ENCODE peak calls at places on chromosomes 4 and X, in four cellular contexts. L is GM06990, V is DND-41, T is lung. J is an unnamed sample.

GRCh38 chr4:10117424-10118354 is 1.1 kb upstream of the WDR1 start:
- DNase-seq in L (no peak), V (peak; percentile 38), T (peak; percentile 55), J (no peak)

GRCh38 chrX:84362184-84362838 is 139.9 kb downstream of the HDX start:
- DNase-seq in L (no peak), V (no peak), T (no peak), J (no peak)

GRCh38 chr4:86099348-86099747 is 260.5 kb downstream of the MAPK10 start:
- DNase-seq in L (no peak), V (no peak), T (no peak), J (no peak)

GRCh38 chrX:30141966-30142365 is 73.4 kb upstream of the MAGEB2 start:
- DNase-seq in L (no peak), V (no peak), T (no peak), J (peak; percentile 23)

GRCh38 chrX:86829786-86830185 is 681.5 kb downstream of the DACH2 start:
- DNase-seq in L (no peak), V (no peak), T (no peak), J (no peak)

GRCh38 chr4:142098900-142099299 is 462.5 kb downstream of the IL15 start:
- DNase-seq in L (no peak), V (no peak), T (no peak), J (no peak)

GRCh38 chrX:78375894-78376293 is 48.5 kb upstream of the CYSLTR1 start:
- DNase-seq in L (peak; percentile 13), V (peak; percentile 10), T (no peak), J (no peak)

GRCh38 chr4:135966936-135967335 is 1565.4 kb downstream of the PCDH18 start:
- DNase-seq in L (no peak), V (no peak), T (no peak), J (no peak)

GRCh38 chr4:87492617-87493016 is 36.6 kb downstream of the SPARCL1 start:
- DNase-seq in L (no peak), V (no peak), T (no peak), J (no peak)

GRCh38 chr4:114041117-114041475 is 61.6 kb upstream of the ARSJ start:
- DNase-seq in L (no peak), V (no peak), T (no peak), J (no peak)

GRCh38 chrX:26778320-26778888 is 562.4 kb downstream of the MAGEB5 start:
- DNase-seq in L (no peak), V (no peak), T (no peak), J (no peak)

GRCh38 chr4:57119054-57119651 is 9.0 kb upstream of the IGFBP7 start:
- DNase-seq in L (no peak), V (no peak), T (no peak), J (no peak)

GRCh38 chr4:78432896-78433295 is 118.7 kb upstream of the ANXA3 start:
- DNase-seq in L (no peak), V (no peak), T (no peak), J (no peak)

GRCh38 chrX:114017086-114017485 is 566.8 kb upstream of the HTR2C start:
- DNase-seq in L (no peak), V (no peak), T (no peak), J (no peak)
- TF ChIP-seq CTCF in L (no peak), V (no peak), T (no peak), J (no peak)

GRCh38 chrX:98028691-98029090 is 1145.0 kb downstream of the RPA4 start:
- DNase-seq in L (no peak), V (no peak), T (no peak), J (no peak)
- H3K4me3 ChIP-seq in L (no peak overlapping the region), V (no peak overlapping the region), T (no peak overlapping the region), J (no peak overlapping the region)

DNA sequence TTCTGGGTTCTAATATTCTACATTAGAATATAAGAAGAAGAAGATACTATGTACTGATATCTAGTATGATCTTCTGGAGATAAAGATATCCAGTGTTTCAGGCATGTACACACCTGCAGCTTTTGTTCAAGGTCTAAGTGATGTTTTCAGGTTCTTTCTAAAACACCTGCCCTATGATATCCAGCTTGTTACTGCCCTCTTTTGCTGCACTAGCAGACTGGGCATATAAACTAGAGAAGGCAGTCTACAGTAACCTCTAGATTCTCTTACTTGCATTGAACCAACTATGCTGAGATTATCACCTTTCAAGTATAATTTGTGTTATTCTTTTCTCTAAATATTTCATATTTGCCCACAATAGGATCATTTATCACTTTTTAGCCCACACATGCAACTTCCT is 1.9 kb upstream of the FRYL start:
- DNase-seq in L (no peak), V (no peak), T (no peak), J (no peak)
- TF ChIP-seq CTCF in L (no peak), V (no peak), T (no peak), J (no peak)

GRCh38 chrX:37686348-37686736 is 751 bp downstream of the XK start:
- DNase-seq in L (no peak), V (no peak), T (no peak), J (no peak)
- H3K4me3 ChIP-seq in L (peak overlapping the region; percentile 40), V (no peak overlapping the region), T (peak overlapping the region; percentile 37), J (peak overlapping the region; percentile 52)

J was measured in epithelial cell of proximal tubule.